ENCODE peak calls at places on chromosomes 12 and 14, in ten cellular contexts. One of them, this sample, is unnamed. For H3K4me1, the result is how much of the 10 kb centered on the place peaks cover.

GRCh38 chr14:38040411-38040810 is 167.3 kb upstream of the SSTR1 start:
- DNase-seq in fibroblast of lung: no peak
- DNase-seq in RWPE2: no peak
- DNase-seq in neuronal stem cell: no peak
- DNase-seq in endothelial cell of umbilical vein: no peak
- DNase-seq in heart left ventricle: no peak
- DNase-seq in A549: no peak
- DNase-seq in neural progenitor cell: no peak
- DNase-seq in naive thymus-derived CD4-positive, alpha-beta T cell: no peak
- DNase-seq in cardiac muscle cell: no peak
- DNase-seq in this sample: no peak

GRCh38 chr14:45177081-45177480 is 41.4 kb downstream of the FANCM start:
- DNase-seq in cardiac muscle cell: no peak
- DNase-seq in fibroblast of lung: peak
- DNase-seq in RWPE2: no peak
- DNase-seq in heart left ventricle: no peak
- DNase-seq in endothelial cell of umbilical vein: no peak
- DNase-seq in A549: no peak
- DNase-seq in neuronal stem cell: no peak
- DNase-seq in neural progenitor cell: no peak
- DNase-seq in naive thymus-derived CD4-positive, alpha-beta T cell: no peak
- DNase-seq in this sample: no peak

GRCh38 chr12:5909560-5909959 is 35.5 kb downstream of the ANO2 start:
- DNase-seq in heart left ventricle: no peak
- DNase-seq in naive thymus-derived CD4-positive, alpha-beta T cell: no peak
- DNase-seq in neuronal stem cell: no peak
- DNase-seq in fibroblast of lung: no peak
- DNase-seq in A549: no peak
- DNase-seq in endothelial cell of umbilical vein: no peak
- DNase-seq in cardiac muscle cell: no peak
- DNase-seq in RWPE2: no peak
- DNase-seq in neural progenitor cell: no peak
- DNase-seq in this sample: no peak

GRCh38 chr12:77685112-77685511 is 145.6 kb upstream of the NAV3 start:
- DNase-seq in cardiac muscle cell: peak
- DNase-seq in A549: peak
- DNase-seq in fibroblast of lung: peak
- DNase-seq in RWPE2: no peak
- DNase-seq in neuronal stem cell: peak
- DNase-seq in endothelial cell of umbilical vein: peak
- DNase-seq in neural progenitor cell: peak
- DNase-seq in heart left ventricle: peak
- DNase-seq in naive thymus-derived CD4-positive, alpha-beta T cell: no peak
- DNase-seq in this sample: peak

GRCh38 chr12:3558255-3558654 is 67.3 kb downstream of the PRMT8 start:
- DNase-seq in neuronal stem cell: no peak
- DNase-seq in cardiac muscle cell: no peak
- DNase-seq in RWPE2: no peak
- DNase-seq in fibroblast of lung: no peak
- DNase-seq in naive thymus-derived CD4-positive, alpha-beta T cell: no peak
- DNase-seq in neural progenitor cell: no peak
- DNase-seq in endothelial cell of umbilical vein: no peak
- DNase-seq in A549: no peak
- DNase-seq in heart left ventricle: no peak
- DNase-seq in this sample: no peak

GRCh38 chr12:14841761-14842160 is 1.6 kb downstream of the ART4 start:
- DNase-seq in endothelial cell of umbilical vein: peak
- DNase-seq in A549: peak
- DNase-seq in heart left ventricle: no peak
- DNase-seq in neuronal stem cell: no peak
- DNase-seq in fibroblast of lung: peak
- DNase-seq in RWPE2: no peak
- DNase-seq in neural progenitor cell: no peak
- DNase-seq in cardiac muscle cell: peak
- DNase-seq in naive thymus-derived CD4-positive, alpha-beta T cell: no peak
- DNase-seq in this sample: no peak

GRCh38 chr12:78641837-78642423 is 222.6 kb upstream of the SYT1 start:
- DNase-seq in neural progenitor cell: no peak
- DNase-seq in fibroblast of lung: peak
- DNase-seq in endothelial cell of umbilical vein: no peak
- DNase-seq in neuronal stem cell: no peak
- DNase-seq in cardiac muscle cell: no peak
- DNase-seq in A549: peak
- DNase-seq in naive thymus-derived CD4-positive, alpha-beta T cell: no peak
- DNase-seq in heart left ventricle: no peak
- DNase-seq in RWPE2: no peak
- DNase-seq in this sample: no peak

GRCh38 chr14:66085224-66085623 is 400.9 kb upstream of the CCDC196 start:
- DNase-seq in naive thymus-derived CD4-positive, alpha-beta T cell: no peak
- DNase-seq in cardiac muscle cell: no peak
- DNase-seq in A549: no peak
- DNase-seq in endothelial cell of umbilical vein: no peak
- DNase-seq in heart left ventricle: no peak
- DNase-seq in fibroblast of lung: no peak
- DNase-seq in neural progenitor cell: no peak
- DNase-seq in neuronal stem cell: no peak
- DNase-seq in RWPE2: no peak
- DNase-seq in this sample: no peak

GRCh38 chr12:47741340-47741703 is 16.0 kb upstream of the ENDOU start:
- DNase-seq in neuronal stem cell: no peak
- DNase-seq in cardiac muscle cell: peak
- DNase-seq in A549: no peak
- DNase-seq in heart left ventricle: peak
- DNase-seq in endothelial cell of umbilical vein: peak
- DNase-seq in naive thymus-derived CD4-positive, alpha-beta T cell: peak
- DNase-seq in RWPE2: peak
- DNase-seq in neural progenitor cell: no peak
- DNase-seq in fibroblast of lung: peak
- DNase-seq in this sample: no peak

GRCh38 chr14:91595736-91596135 is 85.6 kb upstream of the PPP4R3A start:
- DNase-seq in neuronal stem cell: no peak
- DNase-seq in neural progenitor cell: no peak
- DNase-seq in A549: no peak
- DNase-seq in fibroblast of lung: no peak
- DNase-seq in heart left ventricle: no peak
- DNase-seq in RWPE2: no peak
- DNase-seq in endothelial cell of umbilical vein: no peak
- DNase-seq in naive thymus-derived CD4-positive, alpha-beta T cell: no peak
- DNase-seq in cardiac muscle cell: no peak
- DNase-seq in this sample: no peak

GRCh38 chr12:126424696-126425095 is 1359.5 kb downstream of the AACS start:
- DNase-seq in fibroblast of lung: no peak
- DNase-seq in A549: no peak
- DNase-seq in endothelial cell of umbilical vein: no peak
- DNase-seq in cardiac muscle cell: no peak
- DNase-seq in heart left ventricle: no peak
- DNase-seq in neuronal stem cell: no peak
- DNase-seq in naive thymus-derived CD4-positive, alpha-beta T cell: no peak
- DNase-seq in RWPE2: no peak
- DNase-seq in neural progenitor cell: no peak
- DNase-seq in this sample: no peak

GRCh38 chr12:5953835-5954586 is 9.0 kb upstream of the ANO2 start:
- DNase-seq in fibroblast of lung: no peak
- DNase-seq in RWPE2: no peak
- DNase-seq in heart left ventricle: no peak
- DNase-seq in A549: no peak
- DNase-seq in naive thymus-derived CD4-positive, alpha-beta T cell: no peak
- DNase-seq in endothelial cell of umbilical vein: no peak
- DNase-seq in neural progenitor cell: no peak
- DNase-seq in cardiac muscle cell: no peak
- DNase-seq in neuronal stem cell: no peak
- DNase-seq in this sample: no peak

GRCh38 chr14:67663633-67664032 is 10.8 kb downstream of the VTI1B start:
- DNase-seq in cardiac muscle cell: no peak
- DNase-seq in neural progenitor cell: no peak
- DNase-seq in A549: no peak
- DNase-seq in naive thymus-derived CD4-positive, alpha-beta T cell: no peak
- DNase-seq in neuronal stem cell: no peak
- DNase-seq in fibroblast of lung: no peak
- DNase-seq in RWPE2: no peak
- DNase-seq in heart left ventricle: no peak
- DNase-seq in endothelial cell of umbilical vein: no peak
- DNase-seq in this sample: no peak

GRCh38 chr14:96693252-96693820 is 103.8 kb upstream of the VRK1 start:
- DNase-seq in cardiac muscle cell: no peak
- DNase-seq in RWPE2: no peak
- DNase-seq in heart left ventricle: no peak
- DNase-seq in A549: no peak
- DNase-seq in naive thymus-derived CD4-positive, alpha-beta T cell: no peak
- DNase-seq in neural progenitor cell: peak
- DNase-seq in endothelial cell of umbilical vein: no peak
- DNase-seq in neuronal stem cell: no peak
- DNase-seq in fibroblast of lung: no peak
- DNase-seq in this sample: no peak
- H3K27ac ChIP-seq in cardiac muscle cell: no peak
- H3K27ac ChIP-seq in RWPE2: no peak
- H3K27ac ChIP-seq in heart left ventricle: no peak
- H3K27ac ChIP-seq in A549: no peak
- H3K27ac ChIP-seq in naive thymus-derived CD4-positive, alpha-beta T cell: no peak
- H3K27ac ChIP-seq in neural progenitor cell: no peak
- H3K27ac ChIP-seq in endothelial cell of umbilical vein: no peak
- H3K27ac ChIP-seq in neuronal stem cell: no peak
- H3K27ac ChIP-seq in fibroblast of lung: no peak
- H3K27ac ChIP-seq in this sample: no peak

GRCh38 chr14:83559721-83560120 is 1970.2 kb upstream of the FLRT2 start:
- DNase-seq in fibroblast of lung: peak
- DNase-seq in A549: no peak
- DNase-seq in RWPE2: no peak
- DNase-seq in naive thymus-derived CD4-positive, alpha-beta T cell: no peak
- DNase-seq in endothelial cell of umbilical vein: no peak
- DNase-seq in cardiac muscle cell: no peak
- DNase-seq in neural progenitor cell: no peak
- DNase-seq in neuronal stem cell: no peak
- DNase-seq in heart left ventricle: no peak
- DNase-seq in this sample: no peak
- H3K4me1 ChIP-seq in fibroblast of lung: under half
- H3K4me1 ChIP-seq in A549: under half
- H3K4me1 ChIP-seq in RWPE2: under half
- H3K4me1 ChIP-seq in naive thymus-derived CD4-positive, alpha-beta T cell: under half
- H3K4me1 ChIP-seq in endothelial cell of umbilical vein: under half
- H3K4me1 ChIP-seq in cardiac muscle cell: under half
- H3K4me1 ChIP-seq in neural progenitor cell: under half
- H3K4me1 ChIP-seq in neuronal stem cell: under half
- H3K4me1 ChIP-seq in heart left ventricle: under half
- H3K4me1 ChIP-seq in this sample: under half

GRCh38 chr12:64681200-64682052 is 71.1 kb downstream of the RASSF3 start:
- DNase-seq in endothelial cell of umbilical vein: peak
- DNase-seq in heart left ventricle: no peak
- DNase-seq in RWPE2: no peak
- DNase-seq in naive thymus-derived CD4-positive, alpha-beta T cell: peak
- DNase-seq in cardiac muscle cell: no peak
- DNase-seq in A549: no peak
- DNase-seq in neural progenitor cell: no peak
- DNase-seq in neuronal stem cell: no peak
- DNase-seq in fibroblast of lung: no peak
- DNase-seq in this sample: no peak
- H3K27ac ChIP-seq in endothelial cell of umbilical vein: peak
- H3K27ac ChIP-seq in heart left ventricle: peak
- H3K27ac ChIP-seq in RWPE2: peak
- H3K27ac ChIP-seq in naive thymus-derived CD4-positive, alpha-beta T cell: peak
- H3K27ac ChIP-seq in cardiac muscle cell: peak
- H3K27ac ChIP-seq in A549: peak
- H3K27ac ChIP-seq in neural progenitor cell: no peak
- H3K27ac ChIP-seq in neuronal stem cell: no peak
- H3K27ac ChIP-seq in fibroblast of lung: no peak
- H3K27ac ChIP-seq in this sample: no peak

GRCh38 chr14:24693941-24694507 is 60.0 kb upstream of the GZMB start:
- DNase-seq in naive thymus-derived CD4-positive, alpha-beta T cell: no peak
- DNase-seq in A549: no peak
- DNase-seq in heart left ventricle: no peak
- DNase-seq in RWPE2: no peak
- DNase-seq in endothelial cell of umbilical vein: no peak
- DNase-seq in neural progenitor cell: no peak
- DNase-seq in fibroblast of lung: no peak
- DNase-seq in cardiac muscle cell: no peak
- DNase-seq in neuronal stem cell: no peak
- DNase-seq in this sample: no peak

GRCh38 chr14:24693353-24693737 is 59.4 kb upstream of the GZMB start:
- DNase-seq in fibroblast of lung: no peak
- DNase-seq in naive thymus-derived CD4-positive, alpha-beta T cell: no peak
- DNase-seq in heart left ventricle: no peak
- DNase-seq in neural progenitor cell: no peak
- DNase-seq in A549: no peak
- DNase-seq in cardiac muscle cell: no peak
- DNase-seq in RWPE2: no peak
- DNase-seq in endothelial cell of umbilical vein: no peak
- DNase-seq in neuronal stem cell: no peak
- DNase-seq in this sample: no peak

GRCh38 chr14:24694680-24695079 is 60.7 kb upstream of the GZMB start:
- DNase-seq in A549: no peak
- DNase-seq in heart left ventricle: no peak
- DNase-seq in naive thymus-derived CD4-positive, alpha-beta T cell: no peak
- DNase-seq in fibroblast of lung: no peak
- DNase-seq in neuronal stem cell: no peak
- DNase-seq in neural progenitor cell: no peak
- DNase-seq in RWPE2: no peak
- DNase-seq in cardiac muscle cell: no peak
- DNase-seq in endothelial cell of umbilical vein: no peak
- DNase-seq in this sample: no peak

GRCh38 chr14:24692382-24693352 is 58.7 kb upstream of the GZMB start:
- DNase-seq in endothelial cell of umbilical vein: no peak
- DNase-seq in fibroblast of lung: no peak
- DNase-seq in neuronal stem cell: no peak
- DNase-seq in heart left ventricle: no peak
- DNase-seq in cardiac muscle cell: no peak
- DNase-seq in neural progenitor cell: no peak
- DNase-seq in RWPE2: no peak
- DNase-seq in A549: no peak
- DNase-seq in naive thymus-derived CD4-positive, alpha-beta T cell: no peak
- DNase-seq in this sample: no peak

DNA sequence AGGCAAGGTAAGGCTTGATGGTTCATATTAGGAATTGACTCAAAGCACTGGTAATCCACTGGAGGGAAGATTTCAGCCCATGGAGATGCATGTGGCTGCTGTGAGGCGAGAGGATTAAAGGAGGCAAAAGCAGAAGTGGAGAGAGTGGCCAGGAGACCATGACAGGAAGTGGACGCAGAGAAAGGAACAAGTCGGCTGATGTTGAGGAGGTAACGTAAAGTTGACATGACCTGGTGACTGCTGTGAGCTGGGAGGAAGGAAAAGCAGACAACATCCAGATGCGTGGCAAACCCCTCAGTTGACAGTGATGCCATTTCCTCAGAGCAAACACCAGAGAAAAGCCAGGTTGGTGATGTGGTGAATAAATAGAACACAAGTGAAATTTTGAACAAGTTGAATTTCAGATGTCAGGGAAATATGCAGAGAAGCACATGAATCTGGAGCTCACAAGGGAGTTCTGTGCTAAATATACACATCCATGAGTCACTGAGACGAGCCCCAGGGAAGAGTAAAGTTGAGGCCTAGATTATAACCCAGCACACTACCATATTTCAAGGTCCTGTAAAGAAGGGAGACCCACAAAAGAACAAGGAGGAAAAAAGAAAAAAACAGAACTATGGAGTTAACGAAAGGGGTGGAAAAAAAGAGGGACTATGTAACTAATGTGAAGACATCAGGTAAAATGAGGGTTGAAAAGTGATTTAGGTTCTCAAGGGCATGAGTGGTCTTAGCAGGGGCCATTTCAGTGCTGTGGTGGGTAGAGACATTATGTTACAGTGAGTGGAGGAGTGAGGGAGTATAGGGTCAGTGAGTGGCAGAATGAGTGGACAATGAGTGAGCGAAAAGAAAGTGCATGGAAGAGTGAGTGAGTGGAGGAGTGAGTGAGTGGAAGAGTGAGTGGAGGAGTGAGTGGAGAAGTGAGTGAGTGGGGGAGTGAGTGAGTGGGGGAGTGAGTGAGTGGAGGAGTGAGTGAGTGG is 61.6 kb upstream of the GZMB start:
- DNase-seq in endothelial cell of umbilical vein: no peak
- DNase-seq in cardiac muscle cell: no peak
- DNase-seq in neuronal stem cell: no peak
- DNase-seq in neural progenitor cell: no peak
- DNase-seq in A549: no peak
- DNase-seq in RWPE2: no peak
- DNase-seq in naive thymus-derived CD4-positive, alpha-beta T cell: no peak
- DNase-seq in heart left ventricle: no peak
- DNase-seq in fibroblast of lung: no peak
- DNase-seq in this sample: no peak
- H3K4me1 ChIP-seq in endothelial cell of umbilical vein: under half
- H3K4me1 ChIP-seq in cardiac muscle cell: under half
- H3K4me1 ChIP-seq in neuronal stem cell: under half
- H3K4me1 ChIP-seq in neural progenitor cell: under half
- H3K4me1 ChIP-seq in A549: under half
- H3K4me1 ChIP-seq in RWPE2: under half
- H3K4me1 ChIP-seq in naive thymus-derived CD4-positive, alpha-beta T cell: under half
- H3K4me1 ChIP-seq in heart left ventricle: under half
- H3K4me1 ChIP-seq in fibroblast of lung: under half
- H3K4me1 ChIP-seq in this sample: under half

This sample was measured in iPS DF 6.9.